ENCODE peak calls at places on chromosomes 3 and 15, in five cellular contexts. F is activated naive CD8-positive, alpha-beta T cell treated with anti-CD3 and anti-CD28 coated beads, Interleukin-2, amount 10 ng/mL, durations not matched to agents 7 days and 5 days; G is CD4-positive, alpha-beta T cell; V is activated CD4-positive, CD25-positive, alpha-beta regulatory T cell treated with anti-CD3 and anti-CD28 coated beads, Interleukin-2, amount 50 U/mL, for 24 hours; C is left lobe of liver. N is an unnamed sample.

GRCh38 chr3:29324180-29324651 is 43.3 kb downstream of the RBMS3 start:
- ATAC-seq in F (no peak), V (peak), G (no peak), C (peak), N (peak)

GRCh38 chr3:35597490-35597889 is 41.8 kb upstream of the ARPP21 start:
- ATAC-seq in C (peak), G (no peak), V (no peak), F (no peak), N (no peak)

GRCh38 chr3:167225821-167226220 is 154.3 kb downstream of the ZBBX start:
- ATAC-seq in G (no peak), V (no peak), C (no peak), F (no peak), N (no peak)

GRCh38 chr15:42175671-42176070 is 19.2 kb upstream of the PLA2G4F start:
- ATAC-seq in C (no peak), F (no peak), G (no peak), V (no peak), N (no peak)

GRCh38 chr3:140292684-140293083 is 357.7 kb downstream of the CLSTN2 start:
- ATAC-seq in F (no peak), G (no peak), V (no peak), C (no peak), N (peak)

GRCh38 chr15:100215031-100215842 is 126.5 kb downstream of the ADAMTS17 start:
- ATAC-seq in C (no peak), G (no peak), V (no peak), F (no peak), N (peak)

GRCh38 chr3:185709241-185709955 is 115.4 kb downstream of the IGF2BP2 start:
- ATAC-seq in F (no peak), V (no peak), C (no peak), G (no peak), N (no peak)

GRCh38 chr15:82159922-82160321 is 102.6 kb downstream of the EFL1 start:
- ATAC-seq in C (no peak), F (no peak), V (no peak), G (no peak), N (no peak)

GRCh38 chr3:6679510-6679909 is 181.4 kb upstream of the GRM7 start:
- ATAC-seq in V (no peak), C (no peak), F (no peak), G (no peak), N (no peak)

GRCh38 chr15:92069308-92070244 is 216.1 kb downstream of the SLCO3A1 start:
- ATAC-seq in V (peak), C (peak), G (peak), F (peak), N (peak)

GRCh38 chr15:91609231-91609630 is 244.3 kb upstream of the SLCO3A1 start:
- ATAC-seq in C (no peak), F (no peak), G (no peak), V (no peak), N (no peak)

GRCh38 chr3:34000301-34000700 is 201.9 kb downstream of the PDCD6IP start:
- ATAC-seq in G (no peak), C (no peak), F (no peak), V (no peak), N (no peak)

GRCh38 chr15:91855684-91856553 is 2.4 kb downstream of the SLCO3A1 start:
- ATAC-seq in F (no peak), V (no peak), G (no peak), C (no peak), N (no peak)

GRCh38 chr3:160574636-160575035 is 9.3 kb upstream of the KPNA4 start:
- ATAC-seq in C (no peak), V (no peak), G (no peak), F (no peak), N (no peak)

GRCh38 chr15:89928421-89928820 is 15.7 kb upstream of the ARPIN start:
- ATAC-seq in F (no peak), C (peak), V (no peak), G (no peak), N (no peak)

GRCh38 chr15:48966595-48967301 is 3.0 kb upstream of the SHC4 start:
- ATAC-seq in F (peak), G (peak), V (peak), C (no peak), N (no peak)

GRCh38 chr3:18830087-18830486 is 318.2 kb upstream of the KCNH8 start:
- ATAC-seq in F (peak), C (no peak), G (peak), V (no peak), N (no peak)

GRCh38 chr3:58666683-58667082 is at the start of gene FAM3D:
- ATAC-seq in F (no peak), C (peak), V (no peak), G (no peak), N (peak)

GRCh38 chr3:41583014-41583413 is 378.9 kb downstream of the ULK4 start:
- ATAC-seq in V (no peak), C (no peak), G (no peak), F (no peak), N (no peak)

GRCh38 chr3:119340014-119340413 is 45.8 kb downstream of the ARHGAP31 start:
- ATAC-seq in C (no peak), G (no peak), F (no peak), V (no peak), N (no peak)

GRCh38 chr3:177119829-177120228 is 77.5 kb downstream of the TBL1XR1 start:
- ATAC-seq in V (no peak), F (no peak), G (peak), C (no peak), N (no peak)

GRCh38 chr3:142981901-142982773 is 18.7 kb upstream of the PAQR9 start:
- ATAC-seq in F (no peak), V (no peak), C (no peak), G (no peak), N (no peak)

GRCh38 chr15:34789326-34789725 is 6.0 kb downstream of the ACTC1 start:
- ATAC-seq in C (no peak), F (no peak), G (no peak), V (no peak), N (no peak)

GRCh38 chr3:171248426-171249115 is 211.6 kb downstream of the TNIK start:
- ATAC-seq in G (peak), V (peak), F (peak), C (no peak), N (no peak)

GRCh38 chr15:52011711-52012144 is 7.3 kb upstream of the MAPK6 start:
- ATAC-seq in G (no peak), V (no peak), F (no peak), C (peak), N (no peak)

GRCh38 chr3:19457449-19457848 is 309.1 kb downstream of the KCNH8 start:
- ATAC-seq in G (no peak), V (no peak), F (no peak), C (no peak), N (no peak)

GRCh38 chr3:50237754-50238548 is 1.9 kb downstream of the GNAI2 start:
- ATAC-seq in F (peak), G (peak), C (peak), V (peak), N (peak)

GRCh38 chr3:40585381-40586016 is 60.7 kb downstream of the ZNF621 start:
- ATAC-seq in G (no peak), F (no peak), V (no peak), C (no peak), N (no peak)

GRCh38 chr3:46750555-46751038 is 32.9 kb upstream of the PRSS50 start:
- ATAC-seq in V (no peak), C (no peak), G (no peak), F (no peak), N (no peak)

GRCh38 chr3:72186485-72186864 is 401.5 kb upstream of the PROK2 start:
- ATAC-seq in G (no peak), F (no peak), C (no peak), V (no peak), N (no peak)

GRCh38 chr3:153667341-153667740 is 453.8 kb upstream of the ARHGEF26 start:
- ATAC-seq in V (no peak), F (no peak), C (no peak), G (no peak), N (no peak)